ENCODE peak calls at places on chromosomes 7 and 10, in ten cellular contexts. U is SK-N-SH; B is Panc1; J is upper lobe of right lung; Q is CD8-positive, alpha-beta memory T cell; D is CD4-positive, alpha-beta memory T cell; T is stomach; P is kidney epithelial cell; F is cardiac fibroblast; K is small intestine. L is an unnamed sample.
A peak's percentile ranks its signal among the peaks of the same experiment; 100 is the strongest.

GRCh38 chr10:84522612-84523462 is 194.4 kb downstream of the CCSER2 start:
- DNase-seq in D (no peak), U (no peak), P (no peak), T (no peak), K (no peak), B (no peak), F (peak; percentile 16), Q (no peak), J (no peak), L (no peak)

GRCh38 chr7:50119815-50120637 is 27.0 kb upstream of the ZPBP start:
- DNase-seq in F (no peak), U (peak; percentile 13), D (peak; percentile 14), Q (peak; percentile 10), T (no peak), J (no peak), K (no peak), B (no peak), P (no peak), L (no peak)

GRCh38 chr10:58820862-58821559 is 308.3 kb downstream of the BICC1 start:
- DNase-seq in K (no peak), D (no peak), T (no peak), F (peak; percentile 80), P (no peak), J (no peak), B (no peak), U (no peak), Q (no peak), L (no peak)

GRCh38 chr10:110022716-110023504 is 15.1 kb downstream of the ADD3 start:
- DNase-seq in B (no peak), J (no peak), Q (no peak), U (no peak), T (no peak), F (no peak), K (no peak), D (no peak), P (no peak), L (no peak)

GRCh38 chr10:108070789-108071188 is 906.3 kb upstream of the SORCS1 start:
- DNase-seq in B (no peak), K (no peak), D (no peak), U (no peak), T (no peak), Q (no peak), F (no peak), P (no peak), J (no peak), L (no peak)

GRCh38 chr10:78777466-78778256 is 291.1 kb upstream of the ZMIZ1 start:
- DNase-seq in T (no peak), K (no peak), F (no peak), U (peak; percentile 64), Q (no peak), J (peak; percentile 62), B (no peak), P (no peak), D (no peak), L (peak; percentile 23)

GRCh38 chr10:43121444-43121843 is 16.8 kb upstream of the CSGALNACT2 start:
- DNase-seq in D (no peak), J (peak; percentile 67), Q (no peak), P (no peak), F (peak; percentile 30), B (no peak), U (no peak), T (peak; percentile 25), K (no peak), L (peak; percentile 7)

GRCh38 chr10:95266674-95267095 is 24.1 kb downstream of the PDLIM1 start:
- DNase-seq in B (no peak), T (no peak), D (no peak), F (peak; percentile 92), P (peak; percentile 96), Q (no peak), K (peak; percentile 96), U (peak; percentile 35), J (no peak), L (no peak)

GRCh38 chr7:35992436-35992835 is 160.6 kb upstream of the EEPD1 start:
- DNase-seq in T (no peak), U (no peak), F (peak; percentile 31), D (no peak), J (no peak), Q (no peak), P (no peak), B (peak; percentile 90), K (no peak), L (no peak)
- H3K4me3 ChIP-seq in T (no peak overlapping the region), U (no peak overlapping the region), F (no peak overlapping the region), D (no peak overlapping the region), J (no peak overlapping the region), Q (no peak overlapping the region), P (no peak overlapping the region), B (no peak overlapping the region), K (no peak overlapping the region), L (no peak overlapping the region)

GRCh38 chr10:67663449-67664087 is 32.4 kb downstream of the CTNNA3 start:
- DNase-seq in Q (no peak), P (no peak), T (no peak), F (no peak), U (no peak), D (no peak), B (no peak), J (no peak), K (no peak), L (no peak)

GRCh38 chr10:67665491-67665890 is 30.5 kb downstream of the CTNNA3 start:
- DNase-seq in P (no peak), Q (no peak), T (no peak), F (no peak), K (no peak), D (no peak), B (peak; percentile 66), U (no peak), J (no peak), L (no peak)

GRCh38 chr10:67662415-67662814 is 33.6 kb downstream of the CTNNA3 start:
- DNase-seq in D (no peak), Q (no peak), T (no peak), U (no peak), K (no peak), P (no peak), B (no peak), J (no peak), F (no peak), L (no peak)

GRCh38 chr10:67666416-67667043 is 29.5 kb downstream of the CTNNA3 start:
- DNase-seq in B (peak; percentile 36), F (peak; percentile 63), Q (peak; percentile 7), J (no peak), K (peak; percentile 4), D (peak; percentile 20), T (no peak), P (no peak), U (peak; percentile 26), L (no peak)

GRCh38 chr10:67664936-67665335 is 31.1 kb downstream of the CTNNA3 start:
- DNase-seq in U (no peak), F (no peak), J (no peak), D (no peak), K (no peak), P (no peak), T (no peak), B (no peak), Q (no peak), L (no peak)
- H3K4me3 ChIP-seq in U (no peak overlapping the region), F (no peak overlapping the region), J (no peak overlapping the region), D (no peak overlapping the region), K (no peak overlapping the region), P (no peak overlapping the region), T (no peak overlapping the region), B (no peak overlapping the region), Q (no peak overlapping the region), L (no peak overlapping the region)

DNA sequence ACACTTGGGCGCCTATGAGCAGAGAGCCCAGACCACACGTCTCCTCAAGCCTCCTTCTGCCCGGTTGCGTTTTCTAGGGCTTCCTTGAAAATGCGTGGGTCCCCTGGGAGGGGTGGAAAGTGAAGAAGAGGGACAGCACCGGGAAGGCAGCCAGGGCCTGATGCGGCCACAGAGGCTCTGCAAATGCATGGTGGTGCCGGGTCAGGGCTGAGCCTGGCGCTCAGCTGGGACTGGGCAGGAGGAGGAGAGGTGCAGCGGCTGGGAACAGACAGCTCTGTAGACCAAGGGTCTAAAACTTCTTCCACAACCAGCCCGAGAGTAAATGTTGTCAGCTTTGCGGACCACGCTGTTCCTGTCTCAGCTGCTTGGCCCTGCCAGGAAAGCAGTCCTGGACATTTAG is 1.6 kb downstream of the DPYSL4 start:
- DNase-seq in F (no peak), B (no peak), Q (no peak), J (no peak), T (no peak), K (no peak), P (no peak), U (no peak), D (no peak), L (no peak)
- H3K4me3 ChIP-seq in F (peak overlapping the region; percentile 58), B (no peak overlapping the region), Q (no peak overlapping the region), J (no peak overlapping the region), T (no peak overlapping the region), K (no peak overlapping the region), P (no peak overlapping the region), U (peak overlapping the region; percentile 79), D (no peak overlapping the region), L (no peak overlapping the region)

GRCh38 chr7:91266067-91266930 is 2.1 kb downstream of the FZD1 start:
- DNase-seq in F (no peak), B (no peak), U (peak; percentile 30), P (no peak), T (no peak), Q (no peak), K (no peak), J (peak; percentile 67), D (no peak), L (peak; percentile 16)
- H3K4me3 ChIP-seq in F (peak overlapping the region; percentile 72), B (no peak overlapping the region), U (peak overlapping the region; percentile 92), P (peak overlapping the region; percentile 68), T (peak overlapping the region; percentile 85), Q (no peak overlapping the region), K (peak overlapping the region; percentile 74), J (peak overlapping the region; percentile 65), D (no peak overlapping the region), L (peak overlapping the region; percentile 90)

GRCh38 chr10:91513598-91513997 is 103.5 kb downstream of the HECTD2 start:
- DNase-seq in P (no peak), D (no peak), Q (no peak), B (no peak), J (no peak), F (no peak), U (no peak), T (no peak), K (no peak), L (no peak)
- H3K4me3 ChIP-seq in P (no peak overlapping the region), D (no peak overlapping the region), Q (no peak overlapping the region), B (no peak overlapping the region), J (no peak overlapping the region), F (no peak overlapping the region), U (no peak overlapping the region), T (no peak overlapping the region), K (no peak overlapping the region), L (no peak overlapping the region)

DNA sequence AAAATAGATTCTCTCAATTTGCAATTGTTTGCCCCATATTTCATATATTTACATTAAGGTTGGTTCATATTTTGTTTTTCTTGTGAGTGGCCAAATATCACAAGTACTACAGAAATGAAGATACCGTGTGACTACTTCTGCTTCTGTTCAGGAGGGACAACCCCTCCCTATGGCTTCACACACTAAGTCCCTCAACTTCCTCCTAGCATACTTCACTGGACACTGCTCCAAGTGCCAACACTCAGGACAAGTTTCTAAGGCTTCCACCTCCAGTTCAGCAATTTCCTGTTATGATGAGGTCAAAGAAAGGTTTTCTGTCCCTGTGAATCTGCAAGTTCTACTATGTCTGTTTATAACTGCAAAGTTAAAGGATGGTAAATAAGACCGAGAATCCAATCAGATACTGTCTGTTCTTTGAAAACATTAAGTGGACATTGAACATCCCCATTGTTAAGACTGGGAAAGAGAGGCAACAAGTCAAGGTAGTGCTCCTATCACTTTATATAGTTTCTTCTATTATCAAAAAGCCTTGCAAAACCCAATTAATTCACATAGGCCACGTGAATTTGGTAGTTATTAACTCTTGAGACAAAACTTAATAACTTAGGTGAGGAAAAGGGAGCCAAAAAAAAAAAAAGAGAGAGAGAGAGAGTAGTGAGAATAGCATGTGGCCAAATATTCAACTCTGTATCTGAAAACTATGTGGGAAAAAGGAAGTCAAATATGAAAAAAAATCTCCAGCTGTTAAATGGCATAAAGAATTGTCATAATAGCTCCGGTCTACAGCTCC is 81.3 kb upstream of the DKK1 start:
- DNase-seq in U (peak; percentile 9), F (peak; percentile 21), D (no peak), Q (no peak), B (no peak), K (peak; percentile 19), J (no peak), T (no peak), P (no peak), L (peak; percentile 15)
- H3K4me3 ChIP-seq in U (peak overlapping the region; percentile 46), F (peak overlapping the region; percentile 33), D (no peak overlapping the region), Q (no peak overlapping the region), B (peak overlapping the region; percentile 35), K (no peak overlapping the region), J (peak overlapping the region; percentile 39), T (peak overlapping the region; percentile 20), P (peak overlapping the region; percentile 31), L (no peak overlapping the region)